ENCODE peak calls at places on chromosomes 3 and 15, in six cellular contexts. I, V, B, T, O and L are unnamed samples.

GRCh38 chr3:134594236-134594825 is 56.5 kb downstream of the KY start:
- DNase-seq in T (no peak), I (no peak), B (no peak), V (peak; percentile 64), O (no peak), L (peak; percentile 87)

GRCh38 chr3:124780356-124780755 is 50.1 kb downstream of the UMPS start:
- DNase-seq in I (no peak), O (no peak), T (no peak), B (peak; percentile 88), V (no peak), L (no peak)

GRCh38 chr15:38414351-38414750 is 39.6 kb upstream of the FAM98B start:
- DNase-seq in B (peak; percentile 91), V (no peak), O (peak; percentile 25), I (peak; percentile 17), T (peak; percentile 33), L (peak; percentile 17)

GRCh38 chr3:115632026-115632425 is 8.7 kb downstream of the GAP43 start:
- DNase-seq in V (no peak), T (no peak), O (no peak), I (no peak), B (no peak), L (no peak)

GRCh38 chr3:184040010-184040409 is 8.5 kb downstream of the HTR3D start:
- DNase-seq in I (no peak), V (no peak), T (peak; percentile 69), B (peak; percentile 60), O (peak; percentile 13), L (peak; percentile 77)

GRCh38 chr3:32296251-32297204 is 58.0 kb downstream of the CMTM8 start:
- DNase-seq in I (peak; percentile 4), V (peak; percentile 62), O (peak; percentile 67), T (peak; percentile 67), B (peak; percentile 90), L (peak; percentile 91)

GRCh38 chr15:83556068-83556467 is 97.9 kb upstream of the ADAMTSL3 start:
- DNase-seq in V (no peak), O (no peak), B (no peak), I (no peak), T (no peak), L (no peak)

GRCh38 chr15:39785139-39785538 is 2.5 kb upstream of the FSIP1 start:
- DNase-seq in T (no peak), O (peak; percentile 53), B (no peak), I (no peak), V (no peak), L (peak; percentile 84)